ENCODE peak calls at places on chromosomes 1 and 21, in seven cellular contexts. B, L, R, A, P, Q and H are unnamed samples.

GRCh38 chr1:50493710-50494109 is 70.5 kb upstream of the DMRTA2 start:
- DNase-seq in Q (no peak), R (no peak), B (no peak), A (no peak), P (no peak), L (no peak), H (peak)

GRCh38 chr21:23876925-23877558 is 1730.2 kb downstream of the MRPL39 start:
- DNase-seq in Q (no peak), A (no peak), B (no peak), R (no peak), L (no peak), P (no peak), H (no peak)

GRCh38 chr1:212608956-212609700 is 567 bp downstream of the ATF3 start:
- DNase-seq in B (peak), P (peak), A (no peak), R (peak), L (peak), Q (no peak), H (peak)

GRCh38 chr1:26156285-26157038 is 2.4 kb upstream of the FAM110D start:
- DNase-seq in B (no peak), P (no peak), L (no peak), A (no peak), Q (no peak), R (no peak), H (no peak)

GRCh38 chr1:53530550-53530949 is 71.4 kb downstream of the DMRTB1 start:
- DNase-seq in P (no peak), A (no peak), B (no peak), Q (no peak), L (no peak), R (no peak), H (no peak)

GRCh38 chr1:65235867-65236805 is 73.2 kb upstream of the DNAJC6 start:
- DNase-seq in A (no peak), R (no peak), P (no peak), B (no peak), L (no peak), Q (no peak), H (no peak)

GRCh38 chr1:175984813-175985212 is 222.3 kb downstream of the COP1 start:
- DNase-seq in L (no peak), P (no peak), B (no peak), Q (no peak), A (no peak), R (no peak), H (no peak)

GRCh38 chr1:37997256-37998088 is 7.7 kb upstream of the SF3A3 start:
- DNase-seq in L (no peak), A (no peak), R (no peak), B (no peak), P (no peak), Q (no peak), H (no peak)

GRCh38 chr1:167438171-167439138 is 79.9 kb downstream of the CD247 start:
- DNase-seq in Q (no peak), A (no peak), B (peak), R (no peak), L (no peak), P (no peak), H (no peak)

GRCh38 chr1:227120827-227121226 is 180.7 kb downstream of the COQ8A start:
- DNase-seq in A (no peak), R (no peak), P (no peak), L (no peak), Q (no peak), B (no peak), H (no peak)

GRCh38 chr1:14486401-14487110 is 111.9 kb upstream of the KAZN start:
- DNase-seq in Q (no peak), P (no peak), L (no peak), B (no peak), R (no peak), A (no peak), H (no peak)

GRCh38 chr21:32549454-32549853 is 35.9 kb downstream of the TCP10L start:
- DNase-seq in B (no peak), P (no peak), Q (no peak), L (no peak), R (no peak), A (no peak), H (no peak)

GRCh38 chr1:31701137-31701736 is 2.6 kb downstream of the COL16A1 start:
- DNase-seq in P (peak), L (peak), Q (peak), R (peak), A (no peak), B (peak), H (peak)

GRCh38 chr1:205350626-205351235 is 6.0 kb downstream of the KLHDC8A start:
- DNase-seq in P (no peak), R (no peak), Q (no peak), A (no peak), L (no peak), B (no peak), H (no peak)

GRCh38 chr1:37999434-38000232 is 5.7 kb downstream of the FHL3 start:
- DNase-seq in B (no peak), A (no peak), R (peak), Q (no peak), P (peak), L (peak), H (no peak)

GRCh38 chr21:44349847-44350772 is 3.3 kb upstream of the TRPM2 start:
- DNase-seq in Q (no peak), P (no peak), B (peak), R (no peak), L (no peak), A (no peak), H (no peak)

GRCh38 chr1:161702250-161702649 is 4.8 kb upstream of the FCRLA start:
- DNase-seq in R (no peak), P (no peak), A (no peak), L (no peak), B (no peak), Q (no peak), H (no peak)

GRCh38 chr1:19200281-19200604 is 9.8 kb downstream of the UBR4 start:
- DNase-seq in R (no peak), B (no peak), Q (no peak), A (no peak), L (no peak), P (no peak), H (no peak)

GRCh38 chr1:38028105-38028591 is 15.6 kb downstream of the UTP11 start:
- DNase-seq in B (no peak), P (no peak), R (no peak), A (peak), Q (no peak), L (no peak), H (no peak)

GRCh38 chr1:44635439-44635838 is 38.8 kb downstream of the TMEM53 start:
- DNase-seq in R (no peak), P (no peak), L (no peak), Q (no peak), A (no peak), B (no peak), H (no peak)

GRCh38 chr1:26291939-26292338 is 12.1 kb downstream of the SH3BGRL3 start:
- DNase-seq in R (no peak), P (no peak), B (no peak), A (no peak), L (no peak), Q (no peak), H (no peak)

GRCh38 chr1:205449254-205449749 is 6.5 kb downstream of the BLACAT1 start:
- DNase-seq in L (no peak), A (no peak), Q (no peak), B (no peak), R (no peak), P (no peak), H (no peak)

GRCh38 chr1:242196914-242197313 is 198.0 kb upstream of the MAP1LC3C start:
- DNase-seq in A (no peak), Q (no peak), P (no peak), R (no peak), B (no peak), L (no peak), H (no peak)

GRCh38 chr1:16391408-16391807 is 24.4 kb downstream of the SZRD1 start:
- DNase-seq in P (no peak), Q (no peak), L (no peak), A (no peak), R (peak), B (no peak), H (no peak)

GRCh38 chr1:199084293-199084692 is 445.5 kb downstream of the PTPRC start:
- DNase-seq in A (no peak), R (peak), B (no peak), Q (no peak), P (no peak), L (no peak), H (no peak)

GRCh38 chr1:182386980-182387379 is 4.6 kb downstream of the GLUL start:
- DNase-seq in L (no peak), A (no peak), B (no peak), R (no peak), Q (no peak), P (no peak), H (no peak)
- TF ChIP-seq POLR2AphosphoS5 in L (peak), A (no peak), B (no peak), R (peak), Q (no peak), P (no peak), H (no peak)

GRCh38 chr1:64082459-64082858 is 121.0 kb upstream of the UBE2U start:
- DNase-seq in Q (no peak), R (no peak), B (no peak), A (no peak), L (no peak), P (no peak), H (no peak)

GRCh38 chr1:64090436-64090835 is 113.0 kb upstream of the UBE2U start:
- DNase-seq in L (no peak), B (no peak), P (no peak), A (no peak), R (no peak), Q (no peak), H (no peak)

GRCh38 chr1:64092851-64093371 is 110.5 kb upstream of the UBE2U start:
- DNase-seq in P (no peak), Q (no peak), R (no peak), L (no peak), A (no peak), B (no peak), H (no peak)

GRCh38 chr1:64084451-64084850 is 119.0 kb upstream of the UBE2U start:
- DNase-seq in Q (no peak), B (no peak), P (no peak), A (no peak), R (no peak), L (no peak), H (no peak)

DNA sequence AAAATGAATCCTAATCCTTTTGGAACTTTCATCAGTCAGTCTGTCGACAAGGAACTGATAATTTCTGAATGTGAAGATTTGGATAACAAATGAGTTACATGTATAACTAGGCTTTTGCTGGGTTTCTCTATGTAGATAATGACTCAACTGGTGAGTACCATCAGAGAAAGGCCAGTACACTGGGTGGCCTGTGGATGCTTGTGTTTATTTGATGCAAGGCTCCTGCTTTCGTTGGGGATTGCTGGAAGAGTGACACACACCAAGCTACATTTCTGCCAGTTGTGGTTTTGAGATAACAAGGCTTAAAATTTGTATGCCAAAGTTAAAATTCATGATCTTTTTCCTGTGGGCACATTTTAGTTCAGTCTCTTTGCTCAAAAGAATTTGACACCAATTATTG is 115.7 kb upstream of the UBE2U start:
- DNase-seq in R (no peak), L (no peak), P (no peak), Q (no peak), A (no peak), B (no peak), H (no peak)
- TF ChIP-seq POLR2AphosphoS5 in R (no peak), L (no peak), P (no peak), Q (no peak), A (no peak), B (no peak), H (no peak)

DNA sequence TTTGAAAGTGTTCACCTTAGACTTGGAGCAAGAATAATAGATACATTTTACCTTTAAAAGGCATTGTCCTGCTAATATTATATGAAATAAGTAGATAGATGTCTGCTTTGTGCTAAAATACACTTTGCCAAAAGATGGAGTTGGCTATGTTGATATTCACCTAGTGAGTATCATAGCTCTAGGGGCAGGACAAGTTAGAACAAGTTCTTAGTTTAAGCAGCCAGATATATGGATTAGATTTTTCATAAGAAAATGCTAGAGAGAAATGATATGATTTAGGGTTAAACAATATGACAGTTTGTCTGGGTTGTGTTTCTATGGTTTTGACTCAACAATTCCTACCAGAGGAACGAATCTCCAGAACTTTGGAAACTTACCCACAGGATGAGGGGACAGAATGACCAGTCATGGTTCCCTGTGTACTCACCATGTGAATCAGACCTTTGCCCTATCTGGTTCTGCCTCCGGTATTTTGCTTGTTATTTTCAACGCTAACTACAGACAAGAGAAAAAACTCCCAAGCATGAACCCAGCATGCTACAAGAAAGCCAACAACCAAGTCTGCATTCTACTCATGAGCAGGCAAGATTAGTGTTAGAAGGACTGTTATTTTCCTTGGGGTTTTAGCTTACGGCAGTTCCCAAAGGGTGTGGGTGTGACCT is 1.7 kb downstream of the F5 start:
- DNase-seq in B (no peak), P (no peak), R (peak), A (no peak), L (no peak), Q (no peak), H (no peak)
- TF ChIP-seq POLR2AphosphoS5 in B (no peak), P (no peak), R (no peak), A (no peak), L (no peak), Q (no peak), H (no peak)

DNA sequence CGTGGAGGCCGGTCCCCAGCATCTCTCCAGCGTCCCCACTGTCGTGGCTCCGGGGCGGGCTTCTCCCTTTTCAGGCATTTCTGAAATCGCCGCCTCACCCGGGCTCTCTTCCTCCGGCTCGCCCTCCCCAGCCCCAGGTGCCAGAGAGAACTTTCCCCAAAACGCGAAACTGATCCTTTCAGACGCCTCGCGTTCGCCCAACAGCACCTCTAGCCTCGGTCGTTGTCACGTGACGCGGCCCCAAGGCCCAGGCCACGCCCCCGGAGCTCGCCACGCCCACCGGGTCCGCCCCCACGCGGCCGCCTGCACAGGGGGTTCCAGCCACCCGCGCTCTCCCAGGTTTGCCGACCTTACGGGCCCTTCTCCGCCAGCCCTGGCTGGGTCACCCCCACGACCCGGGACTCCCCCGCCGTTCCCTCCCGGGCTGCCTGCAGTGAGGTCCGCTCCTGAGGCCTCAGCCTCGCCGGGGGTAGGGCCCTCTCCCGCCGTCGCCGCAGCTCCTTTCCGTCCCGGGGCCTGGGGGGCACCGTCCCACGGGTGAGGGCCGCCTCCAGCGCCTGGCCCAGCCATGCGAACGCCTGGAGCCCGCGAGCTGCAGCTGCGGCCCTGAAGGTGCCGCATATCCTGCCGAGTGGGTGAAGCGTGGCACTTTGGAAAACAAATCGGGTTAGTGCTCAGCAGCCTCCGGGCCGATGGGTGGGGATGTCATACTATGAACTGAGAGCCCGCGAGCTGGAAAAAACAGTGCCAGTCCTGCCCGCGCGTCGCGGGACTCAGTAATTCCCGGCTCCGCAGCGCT is 21.0 kb downstream of the H3-3A start:
- DNase-seq in A (peak), Q (no peak), L (peak), P (peak), R (peak), B (peak), H (peak)
- TF ChIP-seq POLR2AphosphoS5 in A (peak), Q (peak), L (no peak), P (peak), R (no peak), B (no peak), H (peak)

DNA sequence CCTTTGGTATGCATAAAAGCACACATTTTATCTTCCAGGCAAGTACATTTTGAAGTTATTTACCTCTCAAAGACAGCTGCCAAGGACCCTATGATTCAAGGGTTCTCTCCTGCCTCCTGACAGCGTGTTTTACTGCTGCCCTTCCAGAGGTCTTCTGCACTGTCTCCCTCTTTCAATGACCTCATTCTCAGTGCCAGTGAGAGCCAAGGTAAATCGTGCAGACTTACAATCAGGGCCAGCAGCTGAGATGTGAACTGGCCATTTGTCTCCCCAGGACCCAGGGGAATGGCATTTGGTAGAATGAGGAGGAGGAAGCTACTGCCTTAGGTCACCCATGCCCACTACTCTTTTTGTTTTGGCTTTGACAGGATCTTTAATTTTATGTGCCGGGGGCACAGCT is 84.2 kb upstream of the FGGY start:
- DNase-seq in Q (no peak), P (no peak), B (no peak), R (no peak), L (no peak), A (no peak), H (no peak)
- TF ChIP-seq POLR2AphosphoS5 in Q (no peak), P (no peak), B (no peak), R (no peak), L (no peak), A (no peak), H (no peak)

GRCh38 chr1:206687251-206687914 is 2.7 kb downstream of the MAPKAPK2 start:
- DNase-seq in A (no peak), L (no peak), B (no peak), R (no peak), Q (no peak), P (no peak), H (no peak)

GRCh38 chr1:206685256-206685748 is 597 bp downstream of the MAPKAPK2 start:
- DNase-seq in B (no peak), L (peak), Q (no peak), A (no peak), P (peak), R (peak), H (no peak)

GRCh38 chr1:206684478-206685255 is at the start of gene MAPKAPK2:
- DNase-seq in L (peak), B (peak), Q (no peak), A (no peak), P (peak), R (peak), H (peak)

GRCh38 chr1:206686486-206687249 is 2.0 kb downstream of the MAPKAPK2 start:
- DNase-seq in B (no peak), R (peak), P (no peak), A (no peak), L (no peak), Q (no peak), H (no peak)

DNA sequence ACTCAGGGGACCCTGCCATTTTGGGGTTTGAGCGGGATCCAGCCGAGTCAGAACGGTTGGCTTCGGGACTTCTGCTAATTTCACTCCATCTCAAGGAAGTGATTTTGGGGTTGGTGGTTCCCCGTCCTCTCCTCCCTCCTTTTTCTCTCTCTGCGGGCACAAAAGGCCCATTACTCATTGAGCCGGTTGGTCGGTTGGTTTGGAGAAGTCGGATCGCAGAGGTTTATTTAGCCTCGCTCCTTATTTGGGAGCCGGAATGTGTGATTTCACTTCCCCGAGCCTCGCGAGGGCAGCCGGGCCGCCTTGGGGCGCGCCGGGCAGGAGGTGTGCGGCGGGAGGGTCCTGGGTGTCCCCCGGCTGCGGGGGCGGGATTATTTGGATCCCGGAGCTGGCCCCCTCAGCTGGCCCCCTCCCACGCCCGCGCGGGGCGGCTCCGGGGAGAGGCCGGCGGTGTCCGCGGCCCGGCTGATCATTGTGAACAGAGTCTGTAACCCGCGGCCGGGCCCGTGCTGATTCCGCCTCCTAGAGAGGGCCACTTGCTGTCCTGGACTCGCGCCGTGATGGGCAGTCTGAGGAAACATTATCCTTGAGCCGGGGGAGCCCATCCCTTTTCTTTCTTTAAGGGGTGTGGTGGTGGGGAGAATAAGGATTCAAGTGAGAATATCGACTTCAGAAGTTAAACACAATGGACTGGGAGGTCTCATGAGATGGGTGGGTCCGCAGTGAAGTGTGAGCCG is 1.2 kb downstream of the MAPKAPK2 start:
- DNase-seq in B (no peak), R (peak), A (no peak), L (peak), Q (no peak), P (peak), H (peak)
- TF ChIP-seq POLR2AphosphoS5 in B (no peak), R (peak), A (no peak), L (peak), Q (no peak), P (peak), H (peak)

DNA sequence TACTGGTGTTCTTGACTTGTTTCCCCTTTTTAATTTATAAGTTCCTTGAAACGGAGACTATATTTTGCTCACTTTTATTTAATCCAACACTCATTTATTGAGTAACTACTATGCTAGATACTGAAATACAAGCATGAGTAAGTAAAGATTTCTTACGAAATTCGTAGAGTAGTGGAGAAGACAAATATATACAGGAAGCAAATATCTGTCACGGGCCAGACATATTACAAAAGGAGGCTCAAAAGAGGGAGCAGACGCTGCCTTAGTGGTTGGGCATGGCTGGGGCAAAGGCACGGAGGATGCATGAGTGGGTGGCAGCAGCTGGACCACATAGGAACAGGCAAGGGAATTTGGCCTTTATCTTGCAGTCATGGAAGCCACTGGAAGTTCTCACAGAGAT is 6.8 kb downstream of the NCF2 start:
- DNase-seq in A (no peak), B (no peak), Q (no peak), L (no peak), P (no peak), R (peak), H (no peak)
- TF ChIP-seq POLR2AphosphoS5 in A (no peak), B (no peak), Q (no peak), L (no peak), P (no peak), R (peak), H (no peak)

GRCh38 chr1:150575518-150576366 is 3.7 kb downstream of the MCL1 start:
- DNase-seq in L (no peak), P (no peak), B (no peak), R (no peak), A (no peak), Q (no peak), H (no peak)
- TF ChIP-seq POLR2AphosphoS5 in L (no peak), P (no peak), B (no peak), R (no peak), A (peak), Q (no peak), H (peak)